ENCODE peak calls at places on chromosomes 4 and X, in eight cellular contexts. D is iris pigment epithelial cell; S is stimulated activated CD4-positive, alpha-beta T cell treated with anti-CD3 and anti-CD28 coated beads, Interleukin-15, amount 100 ng/mL, for 1 hour; E is breast epithelium; Z is activated naive CD8-positive, alpha-beta T cell treated with anti-CD3 and anti-CD28 coated beads, Interleukin-2, amount 50 U/mL, for 16 hours; Q is T-helper 2 cell; V is cardiac muscle cell; U is COR-L47. B is an unnamed sample.

GRCh38 chr4:3710451-3711182 is 55.6 kb upstream of the ADRA2C start:
- DNase-seq in D (no peak), S (no peak), E (no peak), Z (no peak), Q (no peak), V (peak), U (no peak), B (no peak)

GRCh38 chr4:2076908-2077534 is 17.9 kb downstream of the NAT8L start:
- DNase-seq in D (no peak), S (no peak), E (peak), Z (no peak), Q (no peak), V (no peak), U (no peak), B (no peak)

GRCh38 chr4:71974681-71975080 is 57.1 kb upstream of the NPFFR2 start:
- DNase-seq in D (peak), S (no peak), E (no peak), Z (no peak), Q (no peak), V (no peak), U (no peak), B (no peak)

GRCh38 chr4:14559641-14560040 is 442.6 kb upstream of the CPEB2 start:
- DNase-seq in D (no peak), S (no peak), E (no peak), Z (no peak), Q (no peak), V (no peak), U (no peak), B (no peak)

GRCh38 chrX:75596178-75596577 is 73.3 kb upstream of the ZDHHC15 start:
- DNase-seq in D (peak), S (no peak), E (no peak), Z (no peak), Q (no peak), V (no peak), U (no peak), B (no peak)

GRCh38 chr4:3807861-3808521 is 41.8 kb downstream of the ADRA2C start:
- DNase-seq in D (no peak), S (no peak), E (no peak), Z (no peak), Q (no peak), V (no peak), U (no peak), B (no peak)

GRCh38 chr4:80732010-80732409 is 298.5 kb upstream of the BMP3 start:
- DNase-seq in D (peak), S (no peak), E (no peak), Z (no peak), Q (no peak), V (no peak), U (no peak), B (no peak)

GRCh38 chr4:181176306-181176705 is 1066.9 kb upstream of the TENM3 start:
- DNase-seq in D (no peak), S (no peak), E (no peak), Z (no peak), Q (no peak), V (no peak), U (no peak), B (no peak)

GRCh38 chr4:153259679-153260078 is 55.4 kb downstream of the TRIM2 start:
- DNase-seq in D (no peak), S (no peak), E (no peak), Z (no peak), Q (no peak), V (no peak), U (no peak), B (no peak)

GRCh38 chrX:108945883-108946523 is 209.6 kb upstream of the IRS4 start:
- DNase-seq in D (no peak), S (no peak), E (no peak), Z (no peak), Q (no peak), V (no peak), U (no peak), B (no peak)

GRCh38 chr4:165541773-165542459 is 163.1 kb downstream of the CPE start:
- DNase-seq in D (no peak), S (no peak), E (no peak), Z (no peak), Q (no peak), V (no peak), U (no peak), B (no peak)

GRCh38 chr4:77734928-77735327 is 84.2 kb downstream of the CNOT6L start:
- DNase-seq in D (peak), S (no peak), E (no peak), Z (no peak), Q (no peak), V (no peak), U (no peak), B (no peak)

B was measured in cerebellar nuclear complex.